ENCODE peak calls at places on chromosome 13, in five cellular contexts. N is neuronal stem cell, Y is GM12878, M is SK-N-SH, G is PC-3. V is an unnamed sample.

GRCh38 chr13:30409911-30410704 is 12.2 kb upstream of the UBE2L5 start:
- DNase-seq in M (no peak), N (no peak), Y (no peak), G (peak), V (no peak)

GRCh38 chr13:94121686-94122085 is 357.8 kb downstream of the DCT start:
- DNase-seq in M (no peak), G (peak), N (no peak), Y (no peak), V (no peak)

GRCh38 chr13:103164239-103164638 is 98.0 kb upstream of the SLC10A2 start:
- DNase-seq in Y (no peak), M (no peak), N (no peak), G (no peak), V (no peak)

GRCh38 chr13:75219479-75220237 is 262.3 kb downstream of the TBC1D4 start:
- DNase-seq in G (peak), N (peak), Y (peak), M (peak), V (peak)

GRCh38 chr13:41017744-41018582 is 1.2 kb downstream of the ELF1 start:
- DNase-seq in N (no peak), M (no peak), G (peak), Y (no peak), V (peak)

GRCh38 chr13:98343461-98343860 is 166.4 kb upstream of the RNF113B start:
- DNase-seq in M (no peak), Y (no peak), G (no peak), N (no peak), V (no peak)

GRCh38 chr13:73772449-73773186 is 361.6 kb downstream of the KLF12 start:
- DNase-seq in G (no peak), M (no peak), Y (no peak), N (no peak), V (no peak)

GRCh38 chr13:56735537-56735942 is 405.2 kb upstream of the PRR20A start:
- DNase-seq in G (no peak), Y (no peak), N (no peak), M (no peak), V (no peak)

GRCh38 chr13:99916366-99917103 is 55.0 kb downstream of the ZIC5 start:
- DNase-seq in Y (peak), N (no peak), G (peak), M (peak), V (peak)

GRCh38 chr13:104898484-104898883 is 1637.0 kb downstream of the EFNB2 start:
- DNase-seq in N (no peak), G (no peak), Y (no peak), M (no peak), V (no peak)

GRCh38 chr13:101343128-101343787 is 73.0 kb downstream of the NALCN start:
- DNase-seq in M (no peak), Y (no peak), G (no peak), N (no peak), V (no peak)

GRCh38 chr13:48232420-48233096 is 448 bp upstream of the ITM2B start:
- DNase-seq in G (peak), Y (no peak), N (no peak), M (no peak), V (no peak)

GRCh38 chr13:59835569-59835968 is 328.2 kb downstream of the DIAPH3 start:
- DNase-seq in N (no peak), M (no peak), Y (no peak), G (no peak), V (no peak)

GRCh38 chr13:74669149-74669548 is 534.9 kb upstream of the KLF12 start:
- DNase-seq in M (no peak), G (no peak), Y (no peak), N (no peak), V (no peak)

GRCh38 chr13:69243366-69243765 is 864.3 kb upstream of the ATXN8OS start:
- DNase-seq in M (no peak), G (peak), N (no peak), Y (no peak), V (no peak)

GRCh38 chr13:37475966-37476365 is 122.6 kb downstream of the POSTN start:
- DNase-seq in N (no peak), M (no peak), G (no peak), Y (no peak), V (no peak)

GRCh38 chr13:113403255-113404104 is 39.5 kb upstream of the GRTP1 start:
- DNase-seq in N (no peak), M (no peak), G (no peak), Y (no peak), V (no peak)

GRCh38 chr13:20383058-20383457 is 142.6 kb downstream of the CRYL1 start:
- DNase-seq in Y (no peak), N (no peak), G (no peak), M (no peak), V (no peak)

GRCh38 chr13:50550151-50550550 is 293.3 kb downstream of the DLEU7 start:
- DNase-seq in G (no peak), Y (no peak), M (no peak), N (no peak), V (no peak)

GRCh38 chr13:50549221-50549942 is 294.1 kb downstream of the DLEU7 start:
- DNase-seq in M (no peak), N (no peak), G (no peak), Y (no peak), V (no peak)

GRCh38 chr13:50543767-50544166 is 299.7 kb downstream of the DLEU7 start:
- DNase-seq in M (no peak), G (peak), N (no peak), Y (no peak), V (no peak)

GRCh38 chr13:50539791-50540530 is 303.5 kb downstream of the DLEU7 start:
- DNase-seq in M (no peak), N (no peak), G (no peak), Y (no peak), V (no peak)

DNA sequence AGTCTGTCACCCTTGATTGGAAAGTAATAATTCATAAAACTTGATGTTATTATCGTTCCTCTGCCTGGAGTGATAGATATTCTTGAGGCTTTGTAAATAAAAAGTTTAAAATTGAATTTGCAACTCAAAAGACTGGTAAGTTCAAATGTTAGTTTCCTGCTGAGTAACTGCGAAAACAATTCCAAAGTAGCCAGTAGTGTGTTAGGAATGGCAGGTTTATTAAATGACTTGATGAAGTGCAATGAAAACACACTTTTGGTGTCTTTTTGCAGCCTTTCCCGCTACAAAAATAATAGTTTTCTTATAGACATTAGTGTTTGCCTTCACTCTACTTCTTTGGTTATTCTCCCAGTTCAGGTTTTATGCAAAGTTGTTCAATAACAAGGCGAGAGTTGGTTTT is 299.3 kb downstream of the DLEU7 start:
- DNase-seq in N (no peak), M (no peak), G (no peak), Y (no peak), V (no peak)
- H2AFZ ChIP-seq in N (peak), M (peak), G (no peak), Y (no peak), V (no peak)

GRCh38 chr13:79781829-79782540 is 301.0 kb downstream of the NDFIP2 start:
- DNase-seq in G (no peak), N (no peak), Y (no peak), M (no peak), V (no peak)
- H2AFZ ChIP-seq in G (no peak), N (peak), Y (no peak), M (peak), V (no peak)

GRCh38 chr13:46197299-46197975 is 14.3 kb upstream of the LRRC63 start:
- DNase-seq in M (no peak), G (peak), Y (no peak), N (no peak), V (peak)
- H2AFZ ChIP-seq in M (peak), G (no peak), Y (no peak), N (no peak), V (no peak)

GRCh38 chr13:43816401-43816889 is 29.7 kb upstream of the ENOX1 start:
- DNase-seq in N (no peak), M (no peak), G (no peak), Y (no peak), V (no peak)

DNA sequence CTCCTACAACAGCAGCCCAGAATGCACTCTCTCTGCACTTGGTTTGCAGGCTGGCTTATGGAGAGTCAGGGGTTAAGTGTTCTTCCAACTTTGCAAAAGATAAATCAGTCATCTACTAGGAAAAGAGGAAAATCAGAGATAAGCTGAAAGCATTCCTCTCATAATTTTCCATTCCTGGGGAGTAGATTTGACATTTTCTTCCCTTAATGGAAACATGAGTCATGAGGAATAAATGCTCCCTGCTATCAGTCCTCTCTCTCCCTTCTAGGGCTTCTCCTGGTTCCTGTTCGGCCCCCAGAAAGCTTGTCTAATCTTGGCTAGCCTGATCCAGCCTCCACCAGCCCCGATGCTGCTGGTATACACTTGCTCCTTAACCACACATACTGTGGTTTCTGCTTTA is 28.4 kb upstream of the ENOX1 start:
- DNase-seq in G (no peak), Y (no peak), N (no peak), M (peak), V (no peak)
- H2AFZ ChIP-seq in G (no peak), Y (no peak), N (no peak), M (peak), V (no peak)

V was measured in Karpas-422.